ENCODE peak calls at places on chromosomes 4 and X, in seven cellular contexts. O is A673; Y is upper lobe of left lung; R is cardiac muscle cell; H is pancreas; L is HepG2; T is naive thymus-derived CD4-positive, alpha-beta T cell. I is an unnamed sample. For H3K4me1 and H3K36me3, the result is how much of the 10 kb centered on the place peaks cover.

GRCh38 chr4:189001971-189002450 is 862.8 kb downstream of the TRIML1 start:
- DNase-seq in R (no peak), O (no peak), L (no peak), Y (peak), H (peak), T (no peak), I (peak)

GRCh38 chrX:11770320-11770719 is 12.3 kb downstream of the MSL3 start:
- DNase-seq in O (peak), Y (no peak), T (peak), L (peak), H (no peak), R (peak), I (peak)

GRCh38 chr4:2272026-2272827 is 10.3 kb upstream of the MXD4 start:
- DNase-seq in Y (peak), R (no peak), T (no peak), L (no peak), O (no peak), H (peak), I (no peak)

GRCh38 chr4:835148-836002 is 9.4 kb upstream of the CPLX1 start:
- DNase-seq in Y (peak), T (no peak), L (peak), O (no peak), H (peak), R (no peak), I (no peak)

GRCh38 chr4:37837446-37837845 is 11.0 kb downstream of the PGM2 start:
- DNase-seq in Y (no peak), H (no peak), R (peak), O (peak), T (no peak), L (no peak), I (no peak)

GRCh38 chr4:101792056-101792575 is 1.6 kb downstream of the BANK1 start:
- DNase-seq in H (no peak), L (no peak), T (no peak), R (no peak), O (no peak), Y (no peak), I (no peak)

GRCh38 chrX:134543201-134543797 is 83.3 kb downstream of the HPRT1 start:
- DNase-seq in Y (no peak), H (no peak), L (no peak), R (peak), T (no peak), O (no peak), I (no peak)

GRCh38 chrX:103616676-103617186 is 9.0 kb downstream of the TCEAL3 start:
- DNase-seq in R (no peak), Y (no peak), T (no peak), H (no peak), L (no peak), O (no peak), I (no peak)

GRCh38 chrX:113260474-113260873 is 419.8 kb upstream of the AMOT start:
- DNase-seq in H (no peak), R (peak), T (no peak), O (no peak), L (peak), Y (no peak), I (no peak)

GRCh38 chr4:109298279-109299010 is 4.0 kb downstream of the COL25A1 start:
- DNase-seq in O (no peak), Y (no peak), L (no peak), H (no peak), R (peak), T (no peak), I (no peak)

GRCh38 chr4:13349096-13349495 is 135.0 kb downstream of the RAB28 start:
- DNase-seq in R (peak), H (no peak), L (no peak), T (no peak), O (no peak), Y (no peak), I (no peak)

GRCh38 chr4:24768604-24769003 is 26.8 kb upstream of the SOD3 start:
- DNase-seq in R (no peak), Y (no peak), H (no peak), L (no peak), O (no peak), T (no peak), I (no peak)

GRCh38 chr4:169102011-169102410 is 92.0 kb upstream of the CBR4 start:
- DNase-seq in T (no peak), R (peak), L (no peak), Y (no peak), O (peak), H (no peak), I (no peak)

GRCh38 chr4:153252122-153252521 is 47.9 kb downstream of the TRIM2 start:
- DNase-seq in T (no peak), O (no peak), R (no peak), H (no peak), L (no peak), Y (no peak), I (no peak)
- H3K4me1 ChIP-seq in T (under half), O (half or more), R (under half), H (under half), L (under half), Y (under half), I (under half)

GRCh38 chrX:50469206-50469605 is 1.4 kb downstream of the DGKK start:
- DNase-seq in L (no peak), Y (peak), R (no peak), H (peak), T (no peak), O (no peak), I (no peak)
- H3K4me3 ChIP-seq in L (no peak), Y (no peak), R (peak), H (no peak), T (no peak), O (peak), I (no peak)

DNA sequence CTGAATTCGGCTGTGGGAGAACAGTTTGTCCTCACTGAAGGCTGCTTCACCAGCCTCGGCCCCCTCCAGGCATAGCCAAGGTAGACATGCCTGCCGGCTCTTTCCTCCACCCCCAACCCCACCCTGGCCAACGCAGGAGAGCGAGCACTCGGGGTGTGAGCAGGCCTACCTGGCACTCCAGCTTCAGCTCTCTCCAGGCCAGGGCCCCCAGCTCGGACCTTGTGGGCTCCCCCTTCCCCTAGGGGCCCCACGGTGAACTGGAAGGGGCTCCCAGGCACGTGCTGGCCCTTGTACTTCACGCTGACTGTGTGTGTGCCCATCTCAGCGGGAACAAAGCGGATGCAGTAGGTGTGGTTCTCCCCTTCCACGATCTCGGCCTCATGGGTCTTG is 22.4 kb downstream of the FLNA start:
- DNase-seq in T (no peak), O (no peak), Y (no peak), H (peak), L (no peak), R (peak), I (no peak)
- H3K36me3 ChIP-seq in T (under half), O (half or more), Y (half or more), H (under half), L (under half), R (under half), I (under half)

GRCh38 chrX:120301960-120302359 is 9.3 kb downstream of the TMEM255A start:
- DNase-seq in H (no peak), R (no peak), O (no peak), T (no peak), Y (no peak), L (no peak), I (no peak)
- H3K4me1 ChIP-seq in H (under half), R (under half), O (under half), T (under half), Y (under half), L (under half), I (under half)

GRCh38 chrX:38154818-38155217 is 65.9 kb downstream of the SRPX start:
- DNase-seq in H (no peak), Y (no peak), L (no peak), O (no peak), R (no peak), T (no peak), I (peak)
- H3K4me3 ChIP-seq in H (no peak), Y (no peak), L (no peak), O (no peak), R (no peak), T (no peak), I (no peak)